ENCODE peak calls at places on chromosomes 12 and 14, in four cellular contexts. L is right lobe of liver, V is AG04450, J is mammary epithelial cell. A is an unnamed sample.

GRCh38 chr14:53306267-53306721 is 153.2 kb upstream of the DDHD1 start:
- DNase-seq in V (peak), L (peak), J (no peak), A (peak)

GRCh38 chr14:24151404-24152080 is 4.2 kb downstream of the RNF31 start:
- DNase-seq in L (no peak), J (no peak), V (no peak), A (no peak)

GRCh38 chr14:102949801-102950451 is 27.5 kb downstream of the AMN start:
- DNase-seq in V (no peak), J (no peak), L (peak), A (no peak)

GRCh38 chr12:40103043-40103442 is 2.8 kb downstream of the SLC2A13 start:
- DNase-seq in J (no peak), V (no peak), L (no peak), A (no peak)

GRCh38 chr14:59301354-59301753 is 112.9 kb downstream of the DAAM1 start:
- DNase-seq in V (no peak), J (no peak), L (no peak), A (no peak)

GRCh38 chr14:96626916-96627315 is 124.7 kb downstream of the PAPOLA start:
- DNase-seq in V (no peak), J (no peak), L (no peak), A (no peak)

GRCh38 chr12:12734054-12734453 is 16.9 kb downstream of the CDKN1B start:
- DNase-seq in V (no peak), J (no peak), L (no peak), A (no peak)

GRCh38 chr14:57060276-57060956 is 208.3 kb downstream of the EXOC5 start:
- DNase-seq in L (no peak), V (no peak), J (peak), A (peak)

GRCh38 chr14:62897057-62897456 is 148.2 kb downstream of the KCNH5 start:
- DNase-seq in V (no peak), L (no peak), J (no peak), A (no peak)

GRCh38 chr12:94140556-94140955 is 7.8 kb upstream of the PLXNC1 start:
- DNase-seq in J (no peak), L (no peak), V (no peak), A (no peak)

GRCh38 chr12:132413931-132414588 is 75.9 kb upstream of the FBRSL1 start:
- DNase-seq in V (no peak), L (no peak), J (no peak), A (no peak)

GRCh38 chr12:53145383-53145782 is 35.1 kb upstream of the ZNF740 start:
- DNase-seq in V (no peak), J (no peak), L (peak), A (peak)

GRCh38 chr12:13592063-13592942 is 389.1 kb downstream of the GRIN2B start:
- DNase-seq in V (no peak), J (peak), L (no peak), A (peak)

GRCh38 chr14:76953196-76953945 is 75.1 kb downstream of the IRF2BPL start:
- DNase-seq in J (peak), V (no peak), L (peak), A (peak)

GRCh38 chr12:7907009-7907408 is 29.0 kb downstream of the SLC2A3 start:
- DNase-seq in J (no peak), L (peak), V (no peak), A (peak)

GRCh38 chr14:61372842-61373555 is 51.6 kb downstream of the PRKCH start:
- DNase-seq in L (no peak), J (no peak), V (no peak), A (no peak)

GRCh38 chr12:76178461-76178860 is 94.0 kb upstream of the NAP1L1 start:
- DNase-seq in J (no peak), L (no peak), V (no peak), A (no peak)

GRCh38 chr12:74647241-74647640 is 109.6 kb downstream of the ATXN7L3B start:
- DNase-seq in V (no peak), J (no peak), L (no peak), A (no peak)
- TF ChIP-seq CTCF in V (no peak), J (no peak), L (no peak), A (no peak)

GRCh38 chr12:31362759-31363415 is 36.9 kb upstream of the SINHCAF start:
- DNase-seq in J (peak), L (no peak), V (no peak), A (peak)
- H3K4me3 ChIP-seq in J (no peak), L (no peak), V (no peak), A (no peak)

GRCh38 chr12:49066120-49066519 is 3.7 kb downstream of the RHEBL1 start:
- DNase-seq in L (no peak), J (no peak), V (no peak), A (no peak)

GRCh38 chr12:49068879-49069506 is 786 bp downstream of the RHEBL1 start:
- DNase-seq in J (no peak), V (no peak), L (no peak), A (no peak)

GRCh38 chr12:49070971-49071370 is 1.2 kb upstream of the RHEBL1 start:
- DNase-seq in L (no peak), V (no peak), J (no peak), A (no peak)

GRCh38 chr12:49064767-49065152 is 4.2 kb upstream of the KMT2D start:
- DNase-seq in L (no peak), V (no peak), J (no peak), A (no peak)

GRCh38 chr12:49069507-49070346 is at the start of gene RHEBL1:
- DNase-seq in V (peak), J (peak), L (peak), A (peak)
- TF ChIP-seq CTCF in V (peak), J (peak), L (peak), A (peak)

DNA sequence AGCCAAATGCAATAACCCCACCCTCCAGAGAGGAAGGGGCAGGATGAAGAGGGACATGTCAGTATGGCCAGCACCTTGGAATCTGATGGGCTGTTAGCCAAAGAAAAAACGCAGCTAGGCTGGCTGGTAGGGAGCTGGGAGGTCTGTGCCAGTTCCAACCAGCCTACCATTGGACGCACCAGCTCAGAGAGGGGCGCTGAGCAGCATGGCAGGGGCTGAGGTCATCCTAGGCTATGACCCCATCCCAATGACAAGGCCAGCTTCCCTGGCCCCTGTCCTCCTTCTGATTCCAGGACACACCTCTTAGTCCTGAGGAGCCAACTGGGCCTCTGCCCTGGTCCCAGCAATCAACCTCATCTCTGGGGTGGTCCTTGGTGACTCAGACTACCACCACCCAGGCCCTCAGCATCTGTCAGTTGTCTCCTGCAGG is 12.2 kb downstream of the ACTN1 start:
- DNase-seq in J (no peak), L (no peak), V (no peak), A (no peak)
- H3K4me3 ChIP-seq in J (no peak), L (no peak), V (no peak), A (no peak)

GRCh38 chr14:92883066-92883465 is 39.9 kb upstream of the CHGA start:
- DNase-seq in L (no peak), J (no peak), V (no peak), A (no peak)
- TF ChIP-seq CTCF in L (no peak), J (no peak), V (no peak), A (no peak)

GRCh38 chr12:4277205-4277543 is 3.6 kb downstream of the CCND2 start:
- DNase-seq in L (no peak), J (no peak), V (no peak), A (no peak)
- H3K4me3 ChIP-seq in L (no peak), J (no peak), V (no peak), A (no peak)

GRCh38 chr12:57173089-57173488 is 25.7 kb upstream of the LRP1-AS start:
- DNase-seq in L (no peak), J (no peak), V (no peak), A (no peak)
- TF ChIP-seq CTCF in L (peak), J (peak), V (peak), A (peak)

GRCh38 chr12:92146865-92147264 is 1.2 kb upstream of the BTG1 start:
- DNase-seq in V (no peak), L (no peak), J (no peak), A (no peak)

GRCh38 chr12:92146497-92146828 is 817 bp upstream of the BTG1 start:
- DNase-seq in L (no peak), V (no peak), J (no peak), A (peak)

GRCh38 chr12:92145731-92146496 is at the start of gene BTG1:
- DNase-seq in J (peak), V (peak), L (peak), A (peak)

GRCh38 chr12:92149563-92149962 is 3.9 kb upstream of the BTG1 start:
- DNase-seq in J (no peak), V (no peak), L (no peak), A (no peak)

DNA sequence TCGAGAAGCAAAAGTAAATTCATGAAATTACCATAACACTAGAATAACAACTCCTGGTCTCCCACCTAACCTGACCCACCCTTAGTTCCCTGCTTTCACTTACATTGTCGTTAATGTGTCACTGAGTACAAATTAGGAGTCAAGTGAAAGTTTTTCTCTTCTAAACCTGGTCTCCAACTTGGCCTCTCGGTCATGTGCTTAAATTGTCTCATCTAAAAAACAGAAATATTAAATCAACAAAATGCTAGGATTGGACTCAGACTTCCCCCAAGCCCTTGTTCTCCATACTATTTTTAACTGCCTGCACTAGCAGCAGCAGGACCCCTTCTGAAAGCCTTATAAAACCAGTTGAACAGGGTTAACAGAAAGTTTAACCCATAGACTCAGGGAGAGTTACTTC is 1.8 kb upstream of the BTG1 start:
- DNase-seq in L (no peak), V (no peak), J (no peak), A (peak)
- H3K4me3 ChIP-seq in L (no peak), V (peak), J (no peak), A (peak)